ENCODE peak calls at places on chromosomes 2 and 18, in six cellular contexts. Y, R, C, N, K and M are unnamed samples.

GRCh38 chr2:96934096-96934495 is 52.3 kb downstream of the FAM178B start:
- DNase-seq in C (no peak), N (no peak), K (no peak), R (no peak), Y (no peak), M (no peak)

GRCh38 chr2:224951723-224952481 is 90.4 kb downstream of the DOCK10 start:
- DNase-seq in C (no peak), N (peak), K (no peak), Y (no peak), R (no peak), M (peak)

GRCh38 chr18:46385124-46385523 is 271.9 kb downstream of the LOXHD1 start:
- DNase-seq in K (no peak), N (no peak), R (no peak), C (no peak), Y (no peak), M (no peak)

GRCh38 chr2:231701456-231702373 is 6.6 kb upstream of the PTMA start:
- DNase-seq in Y (peak), R (peak), C (no peak), K (no peak), N (no peak), M (peak)

GRCh38 chr2:141959016-141959415 is 171.8 kb downstream of the LRP1B start:
- DNase-seq in N (no peak), C (no peak), K (no peak), R (no peak), Y (no peak), M (no peak)

GRCh38 chr2:174573621-174574081 is 24.0 kb downstream of the WIPF1 start:
- DNase-seq in K (peak), Y (peak), N (no peak), C (no peak), R (no peak), M (peak)

GRCh38 chr2:55165567-55165966 is 66.5 kb downstream of the CLHC1 start:
- DNase-seq in Y (no peak), C (no peak), N (no peak), R (peak), K (no peak), M (peak)

GRCh38 chr18:40531061-40531460 is 1424.0 kb upstream of the PIK3C3 start:
- DNase-seq in K (no peak), R (peak), Y (no peak), N (no peak), C (no peak), M (peak)

GRCh38 chr2:234378440-234378839 is 118.4 kb downstream of the ARL4C start:
- DNase-seq in Y (no peak), C (no peak), R (peak), N (no peak), K (no peak), M (no peak)

GRCh38 chr2:238906936-238907716 is 59.2 kb downstream of the TWIST2 start:
- DNase-seq in C (no peak), K (no peak), R (no peak), N (no peak), Y (no peak), M (no peak)

GRCh38 chr2:131055169-131056065 is 37.8 kb downstream of the FAM168B start:
- DNase-seq in K (no peak), C (peak), N (no peak), R (peak), Y (no peak), M (no peak)

GRCh38 chr2:71668326-71669057 is 215.1 kb downstream of the DYSF start:
- DNase-seq in Y (no peak), K (no peak), R (no peak), N (no peak), C (peak), M (no peak)

GRCh38 chr2:214830794-214831346 is 21.4 kb upstream of the BARD1 start:
- DNase-seq in R (peak), N (no peak), K (no peak), C (no peak), Y (no peak), M (peak)

GRCh38 chr2:101970901-101971300 is 20.9 kb upstream of the IL1R2 start:
- DNase-seq in N (no peak), K (no peak), R (no peak), Y (no peak), C (peak), M (no peak)

GRCh38 chr18:62436636-62437519 is 85.9 kb upstream of the ZCCHC2 start:
- DNase-seq in N (no peak), Y (peak), C (peak), R (peak), K (peak), M (no peak)

GRCh38 chr2:114316532-114317300 is 125.7 kb upstream of the DPP10 start:
- DNase-seq in K (no peak), R (no peak), C (no peak), N (no peak), Y (no peak), M (no peak)

GRCh38 chr2:108640731-108641130 is 78.6 kb upstream of the RANBP2 start:
- DNase-seq in Y (no peak), K (no peak), R (peak), N (no peak), C (no peak), M (peak)

GRCh38 chr2:151860613-151861146 is 32.5 kb upstream of the ARL5A start:
- DNase-seq in K (no peak), N (no peak), C (no peak), Y (no peak), R (no peak), M (no peak)

GRCh38 chr2:172251231-172251630 is 148.5 kb upstream of the DLX2 start:
- DNase-seq in R (peak), Y (no peak), N (no peak), C (no peak), K (no peak), M (no peak)

GRCh38 chr2:124258481-124258880 is 233.4 kb downstream of the CNTNAP5 start:
- DNase-seq in N (no peak), Y (no peak), K (no peak), R (peak), C (no peak), M (no peak)

GRCh38 chr18:13639196-13639595 is 87.2 kb downstream of the FAM210A start:
- DNase-seq in R (no peak), C (no peak), N (no peak), Y (no peak), K (peak), M (no peak)

GRCh38 chr18:48575658-48576453 is 37.0 kb downstream of the CTIF start:
- DNase-seq in N (no peak), R (no peak), K (no peak), Y (no peak), C (no peak), M (no peak)

GRCh38 chr2:135022952-135023880 is 24.0 kb downstream of the MAP3K19 start:
- DNase-seq in N (no peak), K (no peak), Y (no peak), C (no peak), R (no peak), M (no peak)

GRCh38 chr18:38052879-38053590 is 487.4 kb upstream of the CELF4 start:
- DNase-seq in R (no peak), Y (no peak), N (no peak), C (no peak), K (no peak), M (no peak)

GRCh38 chr18:58227361-58227930 is 183.4 kb downstream of the NEDD4L start:
- DNase-seq in N (no peak), Y (no peak), C (no peak), K (no peak), R (no peak), M (no peak)

GRCh38 chr2:220736778-220737177 is 835.3 kb downstream of the EPHA4 start:
- DNase-seq in C (no peak), K (no peak), Y (no peak), R (no peak), N (peak), M (peak)

GRCh38 chr2:71596011-71596410 is 142.7 kb downstream of the DYSF start:
- DNase-seq in Y (no peak), K (no peak), R (no peak), N (no peak), C (no peak), M (no peak)

GRCh38 chr2:164696634-164697033 is 75.4 kb upstream of the GRB14 start:
- DNase-seq in Y (no peak), N (no peak), K (no peak), R (no peak), C (no peak), M (no peak)

GRCh38 chr2:31140151-31140550 is 1.9 kb upstream of the GALNT14 start:
- DNase-seq in Y (no peak), N (no peak), K (no peak), C (no peak), R (no peak), M (no peak)

GRCh38 chr2:128410035-128410757 is 91.5 kb upstream of the HS6ST1 start:
- DNase-seq in C (peak), K (no peak), R (no peak), Y (no peak), N (no peak), M (peak)

GRCh38 chr2:71716697-71717624 is 263.6 kb downstream of the DYSF start:
- DNase-seq in C (peak), Y (peak), N (no peak), K (peak), R (peak), M (no peak)

DNA sequence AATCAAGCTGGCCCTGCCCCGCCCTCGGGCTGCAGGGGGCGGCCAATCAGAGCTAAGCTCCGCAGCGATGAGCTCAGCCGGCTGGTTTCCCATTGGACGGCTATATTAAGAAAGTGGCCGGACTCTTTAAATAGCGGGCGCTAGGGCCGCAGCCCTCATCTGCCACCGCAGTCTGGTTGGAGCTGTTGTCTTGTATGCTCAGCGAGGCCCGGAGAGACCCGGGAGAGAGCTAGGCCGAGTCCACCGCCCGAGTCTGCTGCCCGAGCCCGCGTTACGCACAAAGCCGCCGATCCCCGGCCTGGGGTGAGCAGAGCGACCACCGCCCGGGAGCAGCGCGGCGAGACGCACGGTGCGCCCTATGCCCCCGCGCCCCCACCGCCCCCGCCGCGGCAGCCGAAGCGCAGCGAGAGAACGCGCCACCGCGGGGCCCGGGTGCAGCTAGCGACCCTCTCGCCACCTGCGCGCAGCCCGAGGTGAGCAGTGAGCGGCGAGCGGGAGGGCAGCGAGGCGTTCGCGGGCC is at the start of gene RHOB:
- DNase-seq in N (peak), K (peak), R (peak), Y (peak), C (peak), M (peak)
- TF ChIP-seq CTCF in N (no peak), K (no peak), R (no peak), Y (no peak), C (no peak), M (no peak)

GRCh38 chr2:19313553-19313952 is 44.9 kb downstream of the OSR1 start:
- DNase-seq in Y (no peak), K (no peak), N (no peak), R (no peak), C (no peak), M (no peak)

DNA sequence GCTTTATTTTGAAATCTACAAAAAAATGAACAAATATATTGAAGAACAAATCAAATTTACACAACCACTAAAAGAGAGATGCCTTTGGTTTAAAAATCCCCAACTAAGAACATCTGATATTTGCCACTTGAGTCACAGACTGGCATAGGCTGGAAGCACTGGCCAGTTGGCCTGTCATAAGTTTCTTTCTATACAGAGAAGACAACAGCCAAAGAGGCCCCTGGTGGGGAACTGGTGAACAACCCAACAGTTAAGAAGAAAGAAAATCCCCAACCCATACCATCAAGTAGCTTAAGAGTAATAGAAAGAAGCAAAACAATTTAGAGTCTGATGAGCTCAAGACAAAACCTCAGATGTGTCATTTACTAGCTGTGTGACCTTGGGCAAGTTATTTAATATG is 45.5 kb downstream of the OSR1 start:
- DNase-seq in C (no peak), N (peak), R (peak), K (no peak), Y (no peak), M (peak)
- TF ChIP-seq CTCF in C (peak), N (peak), R (peak), K (peak), Y (no peak), M (peak)

GRCh38 chr2:26740890-26741302 is 23.2 kb upstream of the SLC35F6 start:
- DNase-seq in C (no peak), Y (no peak), N (no peak), R (peak), K (no peak), M (peak)
- TF ChIP-seq CTCF in C (no peak), Y (no peak), N (no peak), R (no peak), K (no peak), M (no peak)

DNA sequence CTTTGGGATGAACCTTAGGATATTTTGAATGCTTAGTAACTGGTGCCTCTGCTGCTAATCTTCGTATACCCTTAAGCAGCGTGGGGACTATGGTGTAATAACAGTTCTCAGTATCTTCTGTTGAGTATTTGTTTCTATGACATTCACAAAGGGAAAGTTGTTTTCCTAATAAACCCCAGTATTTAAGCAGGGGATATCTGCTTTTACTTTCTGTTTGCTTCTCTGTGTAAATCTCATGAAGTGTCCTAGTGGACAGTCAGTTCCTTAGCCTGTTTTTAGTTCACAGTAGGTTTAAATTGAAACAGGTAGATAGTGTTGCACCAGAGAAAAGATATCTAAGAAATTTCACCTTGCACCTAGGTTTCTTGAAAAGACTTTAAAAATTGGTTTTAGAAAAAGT is 14.9 kb downstream of the KIAA1328 start:
- DNase-seq in N (no peak), R (peak), C (no peak), Y (no peak), K (no peak), M (no peak)
- TF ChIP-seq CTCF in N (no peak), R (no peak), C (no peak), Y (no peak), K (no peak), M (no peak)